ENCODE peak calls at places on chromosomes 5 and 9, in eight cellular contexts. One of them, this sample, is unnamed. For H3K27me3, the result is how much of the 10 kb centered on the place peaks cover.

GRCh38 chr5:173907686-173908371 is 19.7 kb downstream of the CPEB4 start:
- DNase-seq in IMR-90: peak
- DNase-seq in upper lobe of left lung: no peak
- DNase-seq in colonic mucosa: no peak
- DNase-seq in GM23338: no peak
- DNase-seq in MM.1S: peak
- DNase-seq in BJ: no peak
- DNase-seq in tibial artery: no peak
- DNase-seq in this sample: no peak

GRCh38 chr5:172482156-172483020 is 28.1 kb upstream of the SH3PXD2B start:
- DNase-seq in IMR-90: no peak
- DNase-seq in upper lobe of left lung: no peak
- DNase-seq in colonic mucosa: no peak
- DNase-seq in GM23338: no peak
- DNase-seq in MM.1S: no peak
- DNase-seq in BJ: no peak
- DNase-seq in tibial artery: no peak
- DNase-seq in this sample: no peak

GRCh38 chr5:166369326-166369725 is 1922.1 kb upstream of the WWC1 start:
- DNase-seq in IMR-90: no peak
- DNase-seq in upper lobe of left lung: no peak
- DNase-seq in colonic mucosa: no peak
- DNase-seq in GM23338: peak
- DNase-seq in MM.1S: no peak
- DNase-seq in BJ: no peak
- DNase-seq in tibial artery: no peak
- DNase-seq in this sample: no peak

GRCh38 chr9:61671276-61671973 is 481.6 kb downstream of the SPATA31A7 start:
- DNase-seq in IMR-90: no peak
- DNase-seq in upper lobe of left lung: peak
- DNase-seq in colonic mucosa: no peak
- DNase-seq in GM23338: no peak
- DNase-seq in MM.1S: no peak
- DNase-seq in BJ: no peak
- DNase-seq in tibial artery: no peak
- DNase-seq in this sample: no peak

GRCh38 chr5:118989816-118990215 is 1.5 kb upstream of the DTWD2 start:
- DNase-seq in IMR-90: no peak
- DNase-seq in upper lobe of left lung: no peak
- DNase-seq in colonic mucosa: no peak
- DNase-seq in GM23338: no peak
- DNase-seq in MM.1S: no peak
- DNase-seq in BJ: no peak
- DNase-seq in tibial artery: no peak
- DNase-seq in this sample: no peak

GRCh38 chr9:133607381-133607780 is 1.8 kb downstream of the FAM163B start:
- DNase-seq in IMR-90: no peak
- DNase-seq in upper lobe of left lung: no peak
- DNase-seq in colonic mucosa: no peak
- DNase-seq in GM23338: no peak
- DNase-seq in MM.1S: no peak
- DNase-seq in BJ: no peak
- DNase-seq in tibial artery: no peak
- DNase-seq in this sample: no peak

GRCh38 chr5:10337986-10338385 is 15.5 kb upstream of the MARCHF6 start:
- DNase-seq in IMR-90: no peak
- DNase-seq in upper lobe of left lung: no peak
- DNase-seq in colonic mucosa: no peak
- DNase-seq in GM23338: no peak
- DNase-seq in MM.1S: no peak
- DNase-seq in BJ: no peak
- DNase-seq in tibial artery: no peak
- DNase-seq in this sample: no peak

GRCh38 chr5:72834919-72835318 is 18.5 kb downstream of the TNPO1 start:
- DNase-seq in IMR-90: no peak
- DNase-seq in upper lobe of left lung: no peak
- DNase-seq in colonic mucosa: no peak
- DNase-seq in GM23338: no peak
- DNase-seq in MM.1S: no peak
- DNase-seq in BJ: no peak
- DNase-seq in tibial artery: no peak
- DNase-seq in this sample: no peak

GRCh38 chr5:64181440-64181839 is 15.8 kb downstream of the RNF180 start:
- DNase-seq in IMR-90: no peak
- DNase-seq in upper lobe of left lung: no peak
- DNase-seq in colonic mucosa: no peak
- DNase-seq in GM23338: no peak
- DNase-seq in MM.1S: no peak
- DNase-seq in BJ: no peak
- DNase-seq in tibial artery: no peak
- DNase-seq in this sample: no peak

GRCh38 chr5:39373797-39374196 is 9.5 kb upstream of the C9 start:
- DNase-seq in IMR-90: no peak
- DNase-seq in upper lobe of left lung: no peak
- DNase-seq in colonic mucosa: no peak
- DNase-seq in GM23338: no peak
- DNase-seq in MM.1S: no peak
- DNase-seq in BJ: no peak
- DNase-seq in tibial artery: no peak
- DNase-seq in this sample: no peak

GRCh38 chr5:66796306-66797292 is 200.4 kb downstream of the MAST4 start:
- DNase-seq in IMR-90: peak
- DNase-seq in upper lobe of left lung: no peak
- DNase-seq in colonic mucosa: no peak
- DNase-seq in GM23338: peak
- DNase-seq in MM.1S: no peak
- DNase-seq in BJ: no peak
- DNase-seq in tibial artery: no peak
- DNase-seq in this sample: no peak

GRCh38 chr9:122389799-122390481 is 19.1 kb downstream of the PTGS1 start:
- DNase-seq in IMR-90: no peak
- DNase-seq in upper lobe of left lung: peak
- DNase-seq in colonic mucosa: no peak
- DNase-seq in GM23338: peak
- DNase-seq in MM.1S: no peak
- DNase-seq in BJ: no peak
- DNase-seq in tibial artery: no peak
- DNase-seq in this sample: no peak

GRCh38 chr9:132069046-132069898 is 10.4 kb downstream of the MED27 start:
- DNase-seq in IMR-90: peak
- DNase-seq in upper lobe of left lung: no peak
- DNase-seq in colonic mucosa: no peak
- DNase-seq in GM23338: no peak
- DNase-seq in MM.1S: no peak
- DNase-seq in BJ: peak
- DNase-seq in tibial artery: no peak
- DNase-seq in this sample: no peak

GRCh38 chr5:74630387-74631087 is 10.0 kb downstream of the ENC1 start:
- DNase-seq in IMR-90: peak
- DNase-seq in upper lobe of left lung: no peak
- DNase-seq in colonic mucosa: no peak
- DNase-seq in GM23338: no peak
- DNase-seq in MM.1S: no peak
- DNase-seq in BJ: no peak
- DNase-seq in tibial artery: no peak
- DNase-seq in this sample: no peak

GRCh38 chr5:175712681-175713085 is 54.8 kb downstream of the HRH2 start:
- DNase-seq in IMR-90: no peak
- DNase-seq in upper lobe of left lung: no peak
- DNase-seq in colonic mucosa: no peak
- DNase-seq in GM23338: no peak
- DNase-seq in MM.1S: no peak
- DNase-seq in BJ: no peak
- DNase-seq in tibial artery: peak
- DNase-seq in this sample: peak

GRCh38 chr5:175347027-175347426 is 97.0 kb downstream of the DRD1 start:
- DNase-seq in IMR-90: peak
- DNase-seq in upper lobe of left lung: no peak
- DNase-seq in colonic mucosa: no peak
- DNase-seq in GM23338: no peak
- DNase-seq in MM.1S: no peak
- DNase-seq in BJ: no peak
- DNase-seq in tibial artery: no peak
- DNase-seq in this sample: no peak

GRCh38 chr9:87853289-87853688 is 29.4 kb upstream of the SPATA31E1 start:
- DNase-seq in IMR-90: no peak
- DNase-seq in upper lobe of left lung: no peak
- DNase-seq in colonic mucosa: no peak
- DNase-seq in GM23338: no peak
- DNase-seq in MM.1S: no peak
- DNase-seq in BJ: no peak
- DNase-seq in tibial artery: no peak
- DNase-seq in this sample: no peak

GRCh38 chr5:78492650-78493049 is 132.2 kb downstream of the SCAMP1 start:
- DNase-seq in IMR-90: no peak
- DNase-seq in upper lobe of left lung: no peak
- DNase-seq in colonic mucosa: peak
- DNase-seq in GM23338: no peak
- DNase-seq in MM.1S: no peak
- DNase-seq in BJ: no peak
- DNase-seq in tibial artery: no peak
- DNase-seq in this sample: no peak

GRCh38 chr5:53730938-53731337 is 170.5 kb downstream of the NDUFS4 start:
- DNase-seq in IMR-90: no peak
- DNase-seq in upper lobe of left lung: no peak
- DNase-seq in colonic mucosa: no peak
- DNase-seq in GM23338: peak
- DNase-seq in MM.1S: no peak
- DNase-seq in BJ: no peak
- DNase-seq in tibial artery: no peak
- DNase-seq in this sample: no peak

DNA sequence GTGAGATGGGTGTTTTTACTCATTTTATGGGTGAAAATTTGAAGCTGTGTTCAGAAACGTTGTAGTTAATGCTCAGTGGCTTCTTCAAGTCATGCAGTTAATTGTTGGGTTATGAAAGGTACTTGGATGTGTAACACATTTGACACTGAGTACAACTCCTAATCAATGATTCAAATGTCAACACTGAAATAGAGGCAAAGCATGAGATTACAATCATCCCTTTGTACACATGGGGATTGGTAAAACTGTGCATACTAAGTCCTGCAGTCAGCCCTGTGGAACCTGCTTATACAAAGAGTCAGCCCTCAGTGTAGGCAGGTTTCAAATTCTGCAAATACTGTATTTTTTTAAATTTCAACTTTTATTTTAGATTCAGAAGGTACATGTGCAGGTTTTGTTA is 3.3 kb downstream of the ABLIM3 start:
- DNase-seq in IMR-90: no peak
- DNase-seq in upper lobe of left lung: no peak
- DNase-seq in colonic mucosa: no peak
- DNase-seq in GM23338: no peak
- DNase-seq in MM.1S: no peak
- DNase-seq in BJ: no peak
- DNase-seq in tibial artery: no peak
- DNase-seq in this sample: no peak
- H3K27me3 ChIP-seq in IMR-90: under half
- H3K27me3 ChIP-seq in upper lobe of left lung: under half
- H3K27me3 ChIP-seq in colonic mucosa: under half
- H3K27me3 ChIP-seq in GM23338: under half
- H3K27me3 ChIP-seq in MM.1S: under half
- H3K27me3 ChIP-seq in BJ: under half
- H3K27me3 ChIP-seq in tibial artery: under half
- H3K27me3 ChIP-seq in this sample: under half

GRCh38 chr5:127870914-127871313 is 167.7 kb downstream of the CCDC192 start:
- DNase-seq in IMR-90: no peak
- DNase-seq in upper lobe of left lung: peak
- DNase-seq in colonic mucosa: peak
- DNase-seq in GM23338: no peak
- DNase-seq in MM.1S: no peak
- DNase-seq in BJ: no peak
- DNase-seq in tibial artery: peak
- DNase-seq in this sample: peak
- H3K27me3 ChIP-seq in IMR-90: under half
- H3K27me3 ChIP-seq in upper lobe of left lung: under half
- H3K27me3 ChIP-seq in colonic mucosa: under half
- H3K27me3 ChIP-seq in GM23338: under half
- H3K27me3 ChIP-seq in MM.1S: under half
- H3K27me3 ChIP-seq in BJ: under half
- H3K27me3 ChIP-seq in tibial artery: under half
- H3K27me3 ChIP-seq in this sample: under half

DNA sequence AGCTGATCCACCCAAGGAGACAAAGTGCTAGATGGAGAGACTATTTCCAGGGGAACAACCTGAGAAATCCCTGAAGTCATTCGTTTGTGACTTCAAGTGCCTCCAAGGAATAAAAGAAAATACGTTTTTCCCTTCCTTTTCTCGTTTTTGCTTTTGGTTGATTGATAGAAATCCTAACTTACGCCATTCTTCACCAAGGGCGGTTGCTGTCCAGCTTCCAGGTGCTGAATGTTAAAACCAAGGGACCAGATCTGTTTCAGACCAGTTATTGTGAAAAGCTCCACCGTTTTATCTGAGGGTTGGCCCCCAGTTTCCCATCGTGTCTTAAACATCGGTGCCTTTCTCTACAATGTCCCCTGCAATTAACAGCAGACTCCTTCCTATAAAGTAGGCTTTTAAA is 600.7 kb upstream of the SGCD start:
- DNase-seq in IMR-90: peak
- DNase-seq in upper lobe of left lung: no peak
- DNase-seq in colonic mucosa: no peak
- DNase-seq in GM23338: peak
- DNase-seq in MM.1S: no peak
- DNase-seq in BJ: no peak
- DNase-seq in tibial artery: no peak
- DNase-seq in this sample: no peak
- H3K27me3 ChIP-seq in IMR-90: under half
- H3K27me3 ChIP-seq in upper lobe of left lung: under half
- H3K27me3 ChIP-seq in colonic mucosa: under half
- H3K27me3 ChIP-seq in GM23338: half or more
- H3K27me3 ChIP-seq in MM.1S: under half
- H3K27me3 ChIP-seq in BJ: under half
- H3K27me3 ChIP-seq in tibial artery: under half
- H3K27me3 ChIP-seq in this sample: under half

GRCh38 chr5:6547498-6547897 is 85.3 kb downstream of the NSUN2 start:
- DNase-seq in IMR-90: no peak
- DNase-seq in upper lobe of left lung: no peak
- DNase-seq in colonic mucosa: no peak
- DNase-seq in GM23338: no peak
- DNase-seq in MM.1S: no peak
- DNase-seq in BJ: no peak
- DNase-seq in tibial artery: no peak
- DNase-seq in this sample: no peak

GRCh38 chr5:6551287-6551954 is 81.4 kb downstream of the NSUN2 start:
- DNase-seq in IMR-90: no peak
- DNase-seq in upper lobe of left lung: no peak
- DNase-seq in colonic mucosa: no peak
- DNase-seq in GM23338: no peak
- DNase-seq in MM.1S: no peak
- DNase-seq in BJ: no peak
- DNase-seq in tibial artery: peak
- DNase-seq in this sample: peak

GRCh38 chr5:6550628-6551027 is 82.2 kb downstream of the NSUN2 start:
- DNase-seq in IMR-90: no peak
- DNase-seq in upper lobe of left lung: no peak
- DNase-seq in colonic mucosa: no peak
- DNase-seq in GM23338: no peak
- DNase-seq in MM.1S: no peak
- DNase-seq in BJ: no peak
- DNase-seq in tibial artery: no peak
- DNase-seq in this sample: no peak

GRCh38 chr5:6545770-6546690 is 86.8 kb downstream of the NSUN2 start:
- DNase-seq in IMR-90: no peak
- DNase-seq in upper lobe of left lung: no peak
- DNase-seq in colonic mucosa: peak
- DNase-seq in GM23338: no peak
- DNase-seq in MM.1S: no peak
- DNase-seq in BJ: no peak
- DNase-seq in tibial artery: peak
- DNase-seq in this sample: no peak

GRCh38 chr5:6548752-6549151 is 84.1 kb downstream of the NSUN2 start:
- DNase-seq in IMR-90: no peak
- DNase-seq in upper lobe of left lung: no peak
- DNase-seq in colonic mucosa: no peak
- DNase-seq in GM23338: no peak
- DNase-seq in MM.1S: no peak
- DNase-seq in BJ: no peak
- DNase-seq in tibial artery: no peak
- DNase-seq in this sample: no peak
- H3K27me3 ChIP-seq in IMR-90: under half
- H3K27me3 ChIP-seq in upper lobe of left lung: under half
- H3K27me3 ChIP-seq in colonic mucosa: under half
- H3K27me3 ChIP-seq in GM23338: under half
- H3K27me3 ChIP-seq in MM.1S: under half
- H3K27me3 ChIP-seq in BJ: under half
- H3K27me3 ChIP-seq in tibial artery: under half
- H3K27me3 ChIP-seq in this sample: under half

This sample was measured in ascending aorta.